ENCODE peak calls at places on chromosome 6, in eight cellular contexts. P, O, E, I, M, Y, T and S are unnamed samples.

GRCh38 chr6:17281497-17282481 is 628 bp downstream of the RBM24 start:
- DNase-seq in P (peak), I (peak), T (peak), O (no peak), M (peak), E (no peak), Y (no peak), S (no peak)

GRCh38 chr6:65557224-65557623 is 149.8 kb downstream of the EYS start:
- DNase-seq in M (peak), I (no peak), O (peak), E (no peak), T (no peak), Y (no peak), P (no peak), S (no peak)

GRCh38 chr6:107152633-107153032 is 37.3 kb upstream of the BEND3 start:
- DNase-seq in E (no peak), M (no peak), I (no peak), O (no peak), P (no peak), Y (no peak), T (no peak), S (no peak)

GRCh38 chr6:121896771-121897170 is 461.3 kb downstream of the GJA1 start:
- DNase-seq in T (no peak), P (no peak), E (no peak), Y (no peak), I (no peak), O (no peak), M (no peak), S (no peak)

GRCh38 chr6:124795879-124796838 is 166.1 kb upstream of the RNF217 start:
- DNase-seq in Y (peak), P (no peak), O (peak), T (peak), M (peak), E (no peak), I (no peak), S (peak)

GRCh38 chr6:110878751-110879539 is 4.4 kb downstream of the AMD1 start:
- DNase-seq in M (peak), P (no peak), O (no peak), Y (peak), T (no peak), E (peak), I (peak), S (peak)

GRCh38 chr6:37988696-37989095 is 169.2 kb downstream of the ZFAND3 start:
- DNase-seq in O (no peak), T (peak), E (no peak), Y (no peak), I (no peak), P (no peak), M (no peak), S (no peak)

GRCh38 chr6:18501313-18502013 is 114.3 kb downstream of the RNF144B start:
- DNase-seq in T (peak), E (peak), I (peak), P (no peak), O (no peak), Y (no peak), M (no peak), S (no peak)

GRCh38 chr6:119241124-119241491 is 108.5 kb downstream of the MAN1A1 start:
- DNase-seq in E (no peak), I (peak), T (peak), Y (no peak), O (peak), P (no peak), M (no peak), S (no peak)

GRCh38 chr6:110101885-110102284 is 77.6 kb downstream of the WASF1 start:
- DNase-seq in M (no peak), O (no peak), E (no peak), P (no peak), Y (no peak), I (no peak), T (no peak), S (no peak)

GRCh38 chr6:154138806-154139205 is 99.8 kb downstream of the OPRM1 start:
- DNase-seq in O (no peak), I (no peak), P (no peak), T (no peak), Y (no peak), M (no peak), E (peak), S (peak)

GRCh38 chr6:142828030-142828429 is 116.9 kb downstream of the HIVEP2 start:
- DNase-seq in O (no peak), M (no peak), T (no peak), I (no peak), E (no peak), Y (no peak), P (no peak), S (no peak)

GRCh38 chr6:119043783-119044182 is 34.7 kb downstream of the FAM184A start:
- DNase-seq in Y (no peak), P (no peak), O (no peak), T (no peak), M (no peak), I (no peak), E (no peak), S (no peak)

GRCh38 chr6:23890543-23891227 is 235.3 kb upstream of the NRSN1 start:
- DNase-seq in T (peak), E (peak), O (no peak), M (no peak), I (no peak), P (no peak), Y (no peak), S (peak)

GRCh38 chr6:132919476-132919875 is 105.1 kb downstream of the RPS12 start:
- DNase-seq in P (no peak), M (no peak), I (no peak), E (no peak), O (no peak), Y (no peak), T (peak), S (peak)

GRCh38 chr6:109695468-109695867 is 4.4 kb downstream of the FIG4 start:
- DNase-seq in M (no peak), O (peak), I (peak), E (no peak), Y (no peak), T (no peak), P (no peak), S (peak)

GRCh38 chr6:107713214-107713962 is 110.7 kb downstream of the SCML4 start:
- DNase-seq in I (peak), O (no peak), T (no peak), E (peak), M (no peak), P (peak), Y (no peak), S (no peak)

GRCh38 chr6:2875840-2876207 is 27.3 kb downstream of the SERPINB9 start:
- DNase-seq in E (no peak), Y (no peak), M (no peak), O (no peak), T (no peak), P (peak), I (peak), S (no peak)

GRCh38 chr6:13229205-13230085 is 98.9 kb downstream of the TBC1D7 start:
- DNase-seq in P (no peak), O (no peak), Y (no peak), E (no peak), I (no peak), M (no peak), T (no peak), S (peak)

GRCh38 chr6:35139924-35140524 is 1.1 kb downstream of the TCP11 start:
- DNase-seq in E (peak), P (peak), O (peak), I (peak), T (peak), Y (peak), M (no peak), S (peak)

GRCh38 chr6:53536561-53536960 is 8.3 kb downstream of the GCLC start:
- DNase-seq in E (no peak), P (no peak), I (no peak), Y (no peak), M (no peak), O (no peak), T (no peak), S (no peak)

GRCh38 chr6:135043854-135044253 is 10.8 kb downstream of the HBS1L start:
- DNase-seq in I (no peak), Y (no peak), P (no peak), T (peak), M (no peak), E (no peak), O (no peak), S (no peak)

GRCh38 chr6:77876300-77876699 is 223.5 kb downstream of the MEI4 start:
- DNase-seq in Y (no peak), I (no peak), T (peak), O (no peak), P (no peak), E (no peak), M (no peak), S (no peak)

GRCh38 chr6:65999288-65999791 is 292.3 kb upstream of the EYS start:
- DNase-seq in P (no peak), O (no peak), I (no peak), M (peak), E (no peak), Y (no peak), T (no peak), S (no peak)

GRCh38 chr6:331622-332521 is 39.6 kb downstream of the DUSP22 start:
- DNase-seq in E (no peak), T (no peak), O (no peak), I (no peak), M (peak), Y (no peak), P (no peak), S (no peak)

GRCh38 chr6:149884215-149884614 is 13.7 kb downstream of the RAET1E start:
- DNase-seq in Y (no peak), I (no peak), P (no peak), E (no peak), O (peak), T (peak), M (peak), S (no peak)

GRCh38 chr6:124466949-124467348 is 495.3 kb upstream of the RNF217 start:
- DNase-seq in Y (no peak), I (no peak), E (no peak), P (no peak), O (no peak), T (peak), M (no peak), S (peak)

GRCh38 chr6:53635322-53635721 is 30.2 kb downstream of the KLHL31 start:
- DNase-seq in T (no peak), I (no peak), Y (no peak), M (no peak), O (no peak), P (no peak), E (no peak), S (no peak)

GRCh38 chr6:89255417-89255816 is 38.3 kb upstream of the GABRR1 start:
- DNase-seq in T (no peak), I (no peak), O (no peak), E (no peak), Y (no peak), P (no peak), M (no peak), S (no peak)

GRCh38 chr6:43093361-43094289 is 17.5 kb downstream of the PTK7 start:
- DNase-seq in E (no peak), I (peak), M (no peak), T (peak), Y (no peak), P (no peak), O (no peak), S (no peak)

GRCh38 chr6:30839666-30840065 is 44.7 kb upstream of the DDR1 start:
- DNase-seq in M (peak), P (no peak), O (no peak), Y (no peak), T (no peak), I (no peak), E (no peak), S (no peak)

GRCh38 chr6:21438986-21439352 is 154.6 kb upstream of the SOX4 start:
- DNase-seq in T (peak), M (no peak), E (peak), Y (no peak), O (no peak), P (no peak), I (no peak), S (peak)

GRCh38 chr6:53771780-53772624 is 22.8 kb upstream of the LRRC1 start:
- DNase-seq in P (no peak), O (no peak), I (no peak), E (no peak), T (peak), M (no peak), Y (no peak), S (peak)